ENCODE peak calls at places on chromosomes 16 and 17, in seven cellular contexts. One of them, this sample, is unnamed.

GRCh38 chr17:38674013-38674748 is 576 bp downstream of the EPOP start:
- DNase-seq in endodermal cell: peak
- DNase-seq in CD8-positive, alpha-beta T cell: no peak
- DNase-seq in neural progenitor cell: peak
- DNase-seq in IMR-90: no peak
- DNase-seq in cardiac muscle cell: no peak
- DNase-seq in PC-3: no peak
- DNase-seq in this sample: no peak

GRCh38 chr17:58531661-58532554 is 17.5 kb upstream of the MTMR4 start:
- DNase-seq in endodermal cell: peak
- DNase-seq in CD8-positive, alpha-beta T cell: peak
- DNase-seq in neural progenitor cell: peak
- DNase-seq in IMR-90: peak
- DNase-seq in cardiac muscle cell: peak
- DNase-seq in PC-3: peak
- DNase-seq in this sample: peak

GRCh38 chr16:2194166-2194834 is 2.1 kb downstream of the CASKIN1 start:
- DNase-seq in endodermal cell: no peak
- DNase-seq in CD8-positive, alpha-beta T cell: no peak
- DNase-seq in neural progenitor cell: peak
- DNase-seq in IMR-90: peak
- DNase-seq in cardiac muscle cell: peak
- DNase-seq in PC-3: peak
- DNase-seq in this sample: no peak

GRCh38 chr17:6377906-6378305 is 57.0 kb downstream of the AIPL1 start:
- DNase-seq in endodermal cell: no peak
- DNase-seq in CD8-positive, alpha-beta T cell: no peak
- DNase-seq in neural progenitor cell: no peak
- DNase-seq in IMR-90: no peak
- DNase-seq in cardiac muscle cell: no peak
- DNase-seq in PC-3: no peak
- DNase-seq in this sample: no peak

GRCh38 chr17:81160306-81160705 is 5.0 kb upstream of the PVALEF start:
- DNase-seq in endodermal cell: no peak
- DNase-seq in CD8-positive, alpha-beta T cell: peak
- DNase-seq in neural progenitor cell: no peak
- DNase-seq in IMR-90: no peak
- DNase-seq in cardiac muscle cell: no peak
- DNase-seq in PC-3: no peak
- DNase-seq in this sample: no peak

GRCh38 chr16:65532218-65532617 is 410.4 kb upstream of the CDH11 start:
- DNase-seq in endodermal cell: no peak
- DNase-seq in CD8-positive, alpha-beta T cell: no peak
- DNase-seq in neural progenitor cell: peak
- DNase-seq in IMR-90: no peak
- DNase-seq in cardiac muscle cell: no peak
- DNase-seq in PC-3: no peak
- DNase-seq in this sample: no peak

GRCh38 chr16:1828645-1829410 is 1.8 kb downstream of the FAHD1 start:
- DNase-seq in endodermal cell: no peak
- DNase-seq in CD8-positive, alpha-beta T cell: no peak
- DNase-seq in neural progenitor cell: no peak
- DNase-seq in IMR-90: no peak
- DNase-seq in cardiac muscle cell: no peak
- DNase-seq in PC-3: no peak
- DNase-seq in this sample: no peak

GRCh38 chr17:72632026-72632684 is 460.3 kb downstream of the SLC39A11 start:
- DNase-seq in endodermal cell: no peak
- DNase-seq in CD8-positive, alpha-beta T cell: no peak
- DNase-seq in neural progenitor cell: no peak
- DNase-seq in IMR-90: no peak
- DNase-seq in cardiac muscle cell: no peak
- DNase-seq in PC-3: peak
- DNase-seq in this sample: no peak

GRCh38 chr17:28552201-28552999 is at the start of gene UNC119:
- DNase-seq in endodermal cell: peak
- DNase-seq in CD8-positive, alpha-beta T cell: peak
- DNase-seq in neural progenitor cell: peak
- DNase-seq in IMR-90: peak
- DNase-seq in cardiac muscle cell: peak
- DNase-seq in PC-3: peak
- DNase-seq in this sample: peak

GRCh38 chr17:38444151-38444550 is 15.9 kb downstream of the ARHGAP23 start:
- DNase-seq in endodermal cell: peak
- DNase-seq in CD8-positive, alpha-beta T cell: peak
- DNase-seq in neural progenitor cell: peak
- DNase-seq in IMR-90: peak
- DNase-seq in cardiac muscle cell: peak
- DNase-seq in PC-3: peak
- DNase-seq in this sample: peak

GRCh38 chr17:34117332-34117731 is 137.8 kb upstream of the CCL2 start:
- DNase-seq in endodermal cell: peak
- DNase-seq in CD8-positive, alpha-beta T cell: no peak
- DNase-seq in neural progenitor cell: no peak
- DNase-seq in IMR-90: no peak
- DNase-seq in cardiac muscle cell: no peak
- DNase-seq in PC-3: no peak
- DNase-seq in this sample: no peak

GRCh38 chr17:5610956-5611355 is 26.6 kb upstream of the NLRP1 start:
- DNase-seq in endodermal cell: no peak
- DNase-seq in CD8-positive, alpha-beta T cell: no peak
- DNase-seq in neural progenitor cell: no peak
- DNase-seq in IMR-90: no peak
- DNase-seq in cardiac muscle cell: no peak
- DNase-seq in PC-3: no peak
- DNase-seq in this sample: no peak

GRCh38 chr17:67578058-67578457 is 139.7 kb upstream of the NOL11 start:
- DNase-seq in endodermal cell: peak
- DNase-seq in CD8-positive, alpha-beta T cell: no peak
- DNase-seq in neural progenitor cell: peak
- DNase-seq in IMR-90: no peak
- DNase-seq in cardiac muscle cell: no peak
- DNase-seq in PC-3: no peak
- DNase-seq in this sample: no peak

GRCh38 chr17:80365983-80366382 is 49.0 kb upstream of the ENDOV start:
- DNase-seq in endodermal cell: no peak
- DNase-seq in CD8-positive, alpha-beta T cell: no peak
- DNase-seq in neural progenitor cell: no peak
- DNase-seq in IMR-90: no peak
- DNase-seq in cardiac muscle cell: no peak
- DNase-seq in PC-3: no peak
- DNase-seq in this sample: no peak

GRCh38 chr17:79138826-79139225 is 64.2 kb downstream of the ENGASE start:
- DNase-seq in endodermal cell: no peak
- DNase-seq in CD8-positive, alpha-beta T cell: no peak
- DNase-seq in neural progenitor cell: no peak
- DNase-seq in IMR-90: no peak
- DNase-seq in cardiac muscle cell: no peak
- DNase-seq in PC-3: no peak
- DNase-seq in this sample: no peak

GRCh38 chr17:28716740-28717577 is 709 bp downstream of the RAB34 start:
- DNase-seq in endodermal cell: peak
- DNase-seq in CD8-positive, alpha-beta T cell: no peak
- DNase-seq in neural progenitor cell: peak
- DNase-seq in IMR-90: peak
- DNase-seq in cardiac muscle cell: peak
- DNase-seq in PC-3: peak
- DNase-seq in this sample: no peak

GRCh38 chr16:89557230-89557935 is 3.1 kb upstream of the RPL13 start:
- DNase-seq in endodermal cell: peak
- DNase-seq in CD8-positive, alpha-beta T cell: peak
- DNase-seq in neural progenitor cell: peak
- DNase-seq in IMR-90: peak
- DNase-seq in cardiac muscle cell: peak
- DNase-seq in PC-3: peak
- DNase-seq in this sample: peak

GRCh38 chr17:57995076-57995956 is 7.3 kb upstream of the VEZF1 start:
- DNase-seq in endodermal cell: peak
- DNase-seq in CD8-positive, alpha-beta T cell: peak
- DNase-seq in neural progenitor cell: peak
- DNase-seq in IMR-90: peak
- DNase-seq in cardiac muscle cell: peak
- DNase-seq in PC-3: peak
- DNase-seq in this sample: peak

GRCh38 chr17:64002658-64003525 is 4.7 kb downstream of the PRR29 start:
- DNase-seq in endodermal cell: peak
- DNase-seq in CD8-positive, alpha-beta T cell: no peak
- DNase-seq in neural progenitor cell: peak
- DNase-seq in IMR-90: no peak
- DNase-seq in cardiac muscle cell: no peak
- DNase-seq in PC-3: no peak
- DNase-seq in this sample: no peak

GRCh38 chr16:4342866-4343744 is 8.0 kb downstream of the PAM16 start:
- DNase-seq in endodermal cell: no peak
- DNase-seq in CD8-positive, alpha-beta T cell: no peak
- DNase-seq in neural progenitor cell: no peak
- DNase-seq in IMR-90: no peak
- DNase-seq in cardiac muscle cell: no peak
- DNase-seq in PC-3: no peak
- DNase-seq in this sample: no peak

GRCh38 chr16:14452066-14452465 is 178.0 kb downstream of the PARN start:
- DNase-seq in endodermal cell: no peak
- DNase-seq in CD8-positive, alpha-beta T cell: no peak
- DNase-seq in neural progenitor cell: no peak
- DNase-seq in IMR-90: peak
- DNase-seq in cardiac muscle cell: no peak
- DNase-seq in PC-3: no peak
- DNase-seq in this sample: no peak

GRCh38 chr16:3780570-3780969 is 63.2 kb upstream of the TRAP1 start:
- DNase-seq in endodermal cell: no peak
- DNase-seq in CD8-positive, alpha-beta T cell: no peak
- DNase-seq in neural progenitor cell: no peak
- DNase-seq in IMR-90: peak
- DNase-seq in cardiac muscle cell: no peak
- DNase-seq in PC-3: peak
- DNase-seq in this sample: no peak

GRCh38 chr16:56964243-56965148 is 2.7 kb downstream of the CETP start:
- DNase-seq in endodermal cell: peak
- DNase-seq in CD8-positive, alpha-beta T cell: peak
- DNase-seq in neural progenitor cell: peak
- DNase-seq in IMR-90: peak
- DNase-seq in cardiac muscle cell: peak
- DNase-seq in PC-3: peak
- DNase-seq in this sample: peak
- TF ChIP-seq CTCF in endodermal cell: peak
- TF ChIP-seq CTCF in CD8-positive, alpha-beta T cell: peak
- TF ChIP-seq CTCF in neural progenitor cell: peak
- TF ChIP-seq CTCF in IMR-90: peak
- TF ChIP-seq CTCF in cardiac muscle cell: peak
- TF ChIP-seq CTCF in PC-3: peak
- TF ChIP-seq CTCF in this sample: peak

DNA sequence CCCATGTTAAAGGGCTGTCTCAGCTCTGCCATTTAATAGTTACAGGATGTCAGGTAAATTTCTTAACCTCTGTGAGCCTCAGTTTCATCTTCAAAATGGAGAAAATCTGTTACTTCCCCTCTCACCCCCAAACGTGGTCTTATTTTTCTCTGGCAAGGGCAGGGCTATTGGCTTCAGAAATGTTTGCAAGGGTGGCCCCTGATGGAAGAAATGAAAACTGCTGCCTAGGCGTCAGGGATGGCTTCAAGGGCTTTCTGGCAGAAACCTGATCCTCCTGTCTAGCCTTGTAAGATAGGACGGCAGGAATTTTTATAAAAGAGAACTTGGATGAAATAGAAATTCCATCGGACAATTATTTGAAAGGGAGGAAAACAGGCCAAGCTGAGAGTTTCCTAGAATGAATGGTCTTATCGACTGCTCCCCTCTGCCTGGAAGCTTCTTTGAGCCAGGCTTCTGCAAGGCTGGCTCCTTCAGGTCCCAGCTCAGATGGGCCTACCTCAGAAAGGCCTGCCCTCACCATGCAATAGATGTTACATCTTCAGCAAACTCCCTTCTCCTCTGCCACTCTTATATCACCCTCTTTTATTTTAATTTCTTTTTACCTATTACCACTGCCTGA is 43.0 kb upstream of the TANGO6 start:
- DNase-seq in endodermal cell: peak
- DNase-seq in CD8-positive, alpha-beta T cell: peak
- DNase-seq in neural progenitor cell: peak
- DNase-seq in IMR-90: peak
- DNase-seq in cardiac muscle cell: peak
- DNase-seq in PC-3: peak
- DNase-seq in this sample: peak
- H3K4me3 ChIP-seq in endodermal cell: no peak
- H3K4me3 ChIP-seq in CD8-positive, alpha-beta T cell: no peak
- H3K4me3 ChIP-seq in neural progenitor cell: no peak
- H3K4me3 ChIP-seq in IMR-90: no peak
- H3K4me3 ChIP-seq in cardiac muscle cell: no peak
- H3K4me3 ChIP-seq in PC-3: no peak
- H3K4me3 ChIP-seq in this sample: no peak

DNA sequence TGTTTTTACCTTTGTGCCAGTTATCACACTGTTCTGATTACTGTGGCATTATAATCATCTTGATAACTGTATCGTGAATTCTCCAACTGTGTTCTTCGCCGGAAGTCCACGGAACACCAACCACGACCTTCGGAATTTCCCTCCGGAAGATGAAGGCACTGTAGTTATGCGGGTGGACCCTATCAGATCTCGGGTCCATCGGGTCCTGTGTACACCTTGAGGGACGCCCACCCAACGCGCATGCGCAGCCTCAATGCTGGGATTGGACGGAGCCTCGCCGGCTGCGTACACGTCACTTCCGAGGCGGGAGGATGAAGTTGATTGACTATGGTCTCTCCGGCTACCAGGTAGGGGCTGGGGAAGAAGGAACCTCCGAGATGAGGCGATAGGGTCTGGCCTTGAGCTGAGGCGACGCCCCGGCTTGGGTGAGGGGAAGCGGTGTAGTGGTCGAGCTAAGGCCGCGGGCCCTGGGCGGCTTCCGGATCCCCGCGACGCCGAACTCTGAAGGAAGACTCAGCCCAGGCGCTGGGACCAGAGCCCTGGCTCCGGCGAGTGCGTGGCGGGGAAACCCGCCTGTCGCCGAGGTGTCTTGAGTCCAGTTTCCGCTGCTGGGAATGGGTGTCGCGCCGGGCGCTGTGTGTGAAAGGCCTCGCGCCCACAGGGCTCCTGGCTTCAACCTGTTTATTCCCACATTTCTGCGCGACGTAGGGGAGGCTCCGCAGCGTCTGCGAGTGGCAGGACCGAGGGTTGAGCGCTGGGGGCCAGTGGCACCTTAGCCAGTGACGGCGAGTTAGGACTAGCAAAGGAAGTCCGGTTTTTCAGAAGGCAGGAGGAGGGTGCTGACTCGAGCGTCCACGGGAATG is at the start of gene DHRS7B:
- DNase-seq in endodermal cell: peak
- DNase-seq in CD8-positive, alpha-beta T cell: peak
- DNase-seq in neural progenitor cell: peak
- DNase-seq in IMR-90: peak
- DNase-seq in cardiac muscle cell: peak
- DNase-seq in PC-3: peak
- DNase-seq in this sample: peak
- TF ChIP-seq CTCF in endodermal cell: no peak
- TF ChIP-seq CTCF in CD8-positive, alpha-beta T cell: no peak
- TF ChIP-seq CTCF in neural progenitor cell: no peak
- TF ChIP-seq CTCF in IMR-90: no peak
- TF ChIP-seq CTCF in cardiac muscle cell: peak
- TF ChIP-seq CTCF in PC-3: no peak
- TF ChIP-seq CTCF in this sample: peak

GRCh38 chr17:52271781-52272180 is 113.3 kb upstream of the CA10 start:
- DNase-seq in endodermal cell: no peak
- DNase-seq in CD8-positive, alpha-beta T cell: no peak
- DNase-seq in neural progenitor cell: no peak
- DNase-seq in IMR-90: no peak
- DNase-seq in cardiac muscle cell: no peak
- DNase-seq in PC-3: no peak
- DNase-seq in this sample: no peak

GRCh38 chr17:52276609-52277008 is 118.1 kb upstream of the CA10 start:
- DNase-seq in endodermal cell: peak
- DNase-seq in CD8-positive, alpha-beta T cell: no peak
- DNase-seq in neural progenitor cell: no peak
- DNase-seq in IMR-90: no peak
- DNase-seq in cardiac muscle cell: no peak
- DNase-seq in PC-3: no peak
- DNase-seq in this sample: no peak
- H3K4me3 ChIP-seq in endodermal cell: no peak
- H3K4me3 ChIP-seq in CD8-positive, alpha-beta T cell: no peak
- H3K4me3 ChIP-seq in neural progenitor cell: no peak
- H3K4me3 ChIP-seq in IMR-90: no peak
- H3K4me3 ChIP-seq in cardiac muscle cell: no peak
- H3K4me3 ChIP-seq in PC-3: no peak
- H3K4me3 ChIP-seq in this sample: no peak